ENCODE peak calls at places on chromosomes 4 and X, in eight cellular contexts. W is IMR-90, Z is vagina, D is uterus, J is endothelial cell of umbilical vein, G is gastrocnemius medialis, C is HCT116, N is transverse colon. L is an unnamed sample.

GRCh38 chr4:127965803-127966175 is 583 bp downstream of the ABHD18 start:
- DNase-seq in W (peak; percentile 20), Z (no peak), D (no peak), J (no peak), G (peak; percentile 10), C (peak; percentile 52), N (peak; percentile 70), L (peak; percentile 61)

GRCh38 chrX:148501121-148502066 is 977 bp downstream of the AFF2 start:
- DNase-seq in W (no peak), Z (no peak), D (no peak), J (no peak), G (no peak), C (no peak), N (no peak), L (peak; percentile 51)

GRCh38 chrX:143854006-143854405 is 29.9 kb upstream of the UBE2NL start:
- DNase-seq in W (peak; percentile 11), Z (no peak), D (no peak), J (no peak), G (no peak), C (no peak), N (no peak), L (no peak)

GRCh38 chr4:60133414-60133813 is 1066.7 kb upstream of the ADGRL3 start:
- DNase-seq in W (peak; percentile 36), Z (no peak), D (no peak), J (no peak), G (no peak), C (no peak), N (no peak), L (no peak)

GRCh38 chrX:123988423-123989116 is 27.1 kb downstream of the STAG2 start:
- DNase-seq in W (no peak), Z (no peak), D (no peak), J (no peak), G (no peak), C (no peak), N (no peak), L (no peak)

GRCh38 chr4:136562842-136563241 is 969.5 kb downstream of the PCDH18 start:
- DNase-seq in W (peak; percentile 51), Z (no peak), D (no peak), J (no peak), G (no peak), C (no peak), N (no peak), L (no peak)

GRCh38 chr4:94763500-94763899 is 5.7 kb downstream of the BMPR1B start:
- DNase-seq in W (no peak), Z (no peak), D (no peak), J (no peak), G (no peak), C (no peak), N (no peak), L (no peak)

GRCh38 chrX:3384330-3384729 is 37.9 kb upstream of the MXRA5 start:
- DNase-seq in W (no peak), Z (no peak), D (no peak), J (no peak), G (no peak), C (no peak), N (no peak), L (no peak)

GRCh38 chr4:100762738-100763137 is 244.9 kb upstream of the EMCN start:
- DNase-seq in W (no peak), Z (no peak), D (no peak), J (no peak), G (no peak), C (no peak), N (no peak), L (no peak)

GRCh38 chrX:8981742-8982141 is 52.2 kb downstream of the FAM9B start:
- DNase-seq in W (peak; percentile 4), Z (no peak), D (no peak), J (no peak), G (no peak), C (no peak), N (no peak), L (no peak)

DNA sequence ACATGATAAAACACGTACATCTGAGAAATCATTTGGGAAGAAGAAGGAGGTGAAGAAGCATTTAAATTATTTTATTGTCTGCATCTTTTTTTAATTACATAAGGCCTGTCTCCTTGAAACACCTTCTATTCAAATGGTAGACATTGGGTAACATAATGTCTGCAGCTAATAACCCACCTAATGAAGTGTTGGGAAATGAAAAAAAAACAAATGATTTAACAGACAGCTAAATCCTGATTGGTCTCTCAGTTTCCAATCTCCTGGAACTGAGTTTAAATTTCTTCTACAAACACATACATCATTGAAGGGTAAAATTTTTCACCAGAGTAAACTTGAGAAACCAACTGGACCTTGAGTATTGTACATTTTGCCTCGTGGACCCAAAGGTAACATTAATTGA is at the start of gene AMTN:
- DNase-seq in W (no peak), Z (no peak), D (no peak), J (no peak), G (no peak), C (no peak), N (no peak), L (no peak)
- H3K27ac ChIP-seq in W (no peak within 1 kb of the TSS), Z (no peak within 1 kb of the TSS), D (no peak within 1 kb of the TSS), J (no peak within 1 kb of the TSS), G (no peak within 1 kb of the TSS), C (no peak within 1 kb of the TSS), N (no peak within 1 kb of the TSS), L (no peak within 1 kb of the TSS)

GRCh38 chrX:154482786-154483185 is 3.6 kb downstream of the UBL4A start:
- DNase-seq in W (no peak), Z (no peak), D (no peak), J (no peak), G (no peak), C (no peak), N (no peak), L (no peak)
- H3K4me1 ChIP-seq in W (peaks cover 2% of the 10 kb centered on the region), Z (peaks cover 18% of the 10 kb centered on the region), D (peaks cover 3% of the 10 kb centered on the region), J (peaks cover 12% of the 10 kb centered on the region), G (peaks cover 32% of the 10 kb centered on the region), C (peaks cover 10% of the 10 kb centered on the region), N (peaks cover 12% of the 10 kb centered on the region), L (no peaks in the 10 kb centered on the region)

DNA sequence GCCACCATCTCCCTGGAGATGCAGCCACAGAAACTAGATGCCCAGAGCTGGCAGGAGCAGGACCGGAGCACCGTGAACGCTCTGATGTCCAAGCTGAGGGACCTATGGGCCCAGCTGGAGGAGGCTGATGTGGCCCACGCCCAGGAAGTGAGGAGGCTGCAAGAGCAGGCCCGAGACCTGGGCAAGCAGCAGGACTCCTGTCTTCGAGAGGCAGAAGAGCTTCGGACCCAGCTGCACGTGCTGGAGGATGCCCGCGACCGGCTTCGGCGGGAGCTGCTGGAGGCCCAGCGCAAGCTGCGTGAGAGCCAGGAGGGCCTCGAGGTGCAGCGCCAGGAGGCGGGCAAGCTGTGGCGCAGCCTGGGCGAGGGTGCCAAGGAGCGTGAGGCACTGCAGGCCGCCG is 14.2 kb downstream of the SMIM10L2A start:
- DNase-seq in W (no peak), Z (no peak), D (no peak), J (no peak), G (no peak), C (no peak), N (no peak), L (no peak)
- TF ChIP-seq POLR2A in W (no peak), Z (no peak), D (no peak), J (no peak), G (no peak), C (no peak), N (no peak), L (no peak)

GRCh38 chrX:19846995-19847790 is 40.2 kb downstream of the SH3KBP1 start:
- DNase-seq in W (peak; percentile 89), Z (no peak), D (peak; percentile 34), J (peak; percentile 38), G (peak; percentile 3), C (no peak), N (no peak), L (no peak)
- H3K27ac ChIP-seq in W (peak overlapping the region; percentile 41), Z (peak overlapping the region; percentile 13), D (no peak overlapping the region), J (no peak overlapping the region), G (no peak overlapping the region), C (no peak overlapping the region), N (no peak overlapping the region), L (no peak overlapping the region)

GRCh38 chr4:13793020-13793710 is 165.6 kb upstream of the BOD1L1 start:
- DNase-seq in W (no peak), Z (no peak), D (no peak), J (no peak), G (no peak), C (no peak), N (no peak), L (no peak)

DNA sequence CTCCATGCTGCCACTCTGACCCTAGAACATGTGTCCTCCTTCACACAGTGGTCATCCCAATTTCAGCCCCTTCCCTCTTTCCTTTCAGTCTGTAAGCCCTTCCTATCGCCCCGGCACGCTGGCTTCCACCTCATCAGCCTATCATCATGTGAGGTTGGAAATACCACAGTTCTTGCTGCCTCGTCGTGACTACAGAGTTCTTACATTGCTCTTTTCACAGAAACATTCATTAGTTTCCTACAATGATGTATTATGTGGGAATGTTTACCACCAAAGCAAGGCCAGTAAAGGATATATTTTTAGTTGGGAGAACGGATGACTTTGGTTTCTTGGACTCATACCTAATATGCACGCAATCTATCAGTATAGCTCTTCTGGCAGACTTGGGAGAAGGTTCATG is 169.5 kb upstream of the BOD1L1 start:
- DNase-seq in W (no peak), Z (no peak), D (no peak), J (no peak), G (no peak), C (no peak), N (no peak), L (no peak)
- H3K4me1 ChIP-seq in W (no peaks in the 10 kb centered on the region), Z (no peaks in the 10 kb centered on the region), D (no peaks in the 10 kb centered on the region), J (no peaks in the 10 kb centered on the region), G (no peaks in the 10 kb centered on the region), C (no peaks in the 10 kb centered on the region), N (no peaks in the 10 kb centered on the region), L (no peaks in the 10 kb centered on the region)

DNA sequence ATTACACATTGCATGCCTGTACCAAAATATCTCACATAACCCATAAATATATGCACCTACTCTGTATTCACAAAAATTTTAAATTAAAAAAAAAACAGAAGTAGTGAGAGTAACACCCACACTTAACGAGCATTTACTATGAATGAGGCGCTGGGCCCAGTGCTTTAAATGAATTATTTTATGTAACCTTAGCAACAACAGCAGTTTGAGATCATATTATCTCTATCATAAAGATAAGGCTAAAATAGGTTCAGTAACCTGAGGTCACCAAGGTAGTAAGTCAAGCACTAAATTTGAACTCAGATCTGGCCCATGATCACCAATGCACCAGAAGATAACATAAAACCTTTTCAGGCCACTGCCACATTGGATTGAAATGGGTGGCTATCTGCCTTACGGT is 5.3 kb upstream of the PROM1 start:
- DNase-seq in W (no peak), Z (no peak), D (no peak), J (no peak), G (no peak), C (no peak), N (no peak), L (no peak)
- TF ChIP-seq POLR2A in W (no peak), Z (no peak), D (no peak), J (no peak), G (no peak), C (no peak), N (no peak), L (no peak)

DNA sequence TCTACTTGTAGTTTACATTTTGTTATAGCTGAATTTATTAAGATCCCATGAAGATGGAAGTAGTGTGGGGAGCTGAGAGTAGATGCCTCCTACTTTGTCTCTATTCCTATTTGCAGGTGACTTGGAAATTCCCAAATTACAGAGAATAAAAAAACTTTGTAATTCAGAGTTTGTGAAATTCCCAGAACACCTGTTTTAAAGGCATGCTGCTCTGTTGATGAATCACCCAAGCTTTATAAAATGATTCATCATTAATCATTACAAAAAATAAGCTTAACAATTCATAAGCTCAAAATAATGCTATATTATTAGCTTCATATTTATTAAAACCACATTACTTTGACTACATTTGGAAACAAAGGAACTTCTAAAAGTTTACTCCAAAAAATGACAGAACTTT is 856.3 kb downstream of the RPA4 start:
- DNase-seq in W (no peak), Z (no peak), D (no peak), J (peak; percentile 1), G (no peak), C (no peak), N (no peak), L (no peak)
- H3K27ac ChIP-seq in W (no peak overlapping the region), Z (no peak overlapping the region), D (no peak overlapping the region), J (no peak overlapping the region), G (no peak overlapping the region), C (no peak overlapping the region), N (no peak overlapping the region), L (no peak overlapping the region)

L was measured in right lobe of liver.